ENCODE peak calls at places on chromosomes 3 and 15, in four cellular contexts. R is upper lobe of right lung, V is HFF-Myc, T is omental fat pad. I is an unnamed sample.

GRCh38 chr3:70840106-70840870 is 527.9 kb upstream of the MDFIC2 start:
- DNase-seq in R (no peak), V (no peak), T (no peak), I (no peak)

GRCh38 chr3:171177056-171177455 is 150.5 kb upstream of the SLC2A2 start:
- DNase-seq in R (no peak), V (no peak), T (no peak), I (no peak)

GRCh38 chr15:58401276-58401675 is 30.5 kb upstream of the LIPC start:
- DNase-seq in R (no peak), V (no peak), T (no peak), I (no peak)

GRCh38 chr3:157906627-157907026 is 199.6 kb downstream of the SHOX2 start:
- DNase-seq in R (no peak), V (peak), T (no peak), I (no peak)

GRCh38 chr3:56915969-56916586 is 114.3 kb upstream of the ARHGEF3 start:
- DNase-seq in R (no peak), V (no peak), T (no peak), I (no peak)

GRCh38 chr3:15794303-15794771 is 3.4 kb downstream of the ANKRD28 start:
- DNase-seq in R (no peak), V (peak), T (no peak), I (no peak)

GRCh38 chr3:128081226-128081625 is 29.0 kb downstream of the SEC61A1 start:
- DNase-seq in R (peak), V (no peak), T (no peak), I (no peak)

GRCh38 chr3:72082776-72083477 is 298.0 kb upstream of the PROK2 start:
- DNase-seq in R (no peak), V (no peak), T (no peak), I (no peak)

GRCh38 chr3:142983318-142983717 is 18.1 kb upstream of the U2SURP start:
- DNase-seq in R (no peak), V (no peak), T (no peak), I (no peak)

GRCh38 chr3:141262306-141262705 is 30.7 kb downstream of the PXYLP1 start:
- DNase-seq in R (no peak), V (no peak), T (no peak), I (no peak)

GRCh38 chr3:67463656-67464055 is 190.8 kb downstream of the SUCLG2 start:
- DNase-seq in R (no peak), V (no peak), T (no peak), I (no peak)

GRCh38 chr3:112926000-112926399 is 48.9 kb downstream of the CD200R1 start:
- DNase-seq in R (no peak), V (no peak), T (no peak), I (no peak)

DNA sequence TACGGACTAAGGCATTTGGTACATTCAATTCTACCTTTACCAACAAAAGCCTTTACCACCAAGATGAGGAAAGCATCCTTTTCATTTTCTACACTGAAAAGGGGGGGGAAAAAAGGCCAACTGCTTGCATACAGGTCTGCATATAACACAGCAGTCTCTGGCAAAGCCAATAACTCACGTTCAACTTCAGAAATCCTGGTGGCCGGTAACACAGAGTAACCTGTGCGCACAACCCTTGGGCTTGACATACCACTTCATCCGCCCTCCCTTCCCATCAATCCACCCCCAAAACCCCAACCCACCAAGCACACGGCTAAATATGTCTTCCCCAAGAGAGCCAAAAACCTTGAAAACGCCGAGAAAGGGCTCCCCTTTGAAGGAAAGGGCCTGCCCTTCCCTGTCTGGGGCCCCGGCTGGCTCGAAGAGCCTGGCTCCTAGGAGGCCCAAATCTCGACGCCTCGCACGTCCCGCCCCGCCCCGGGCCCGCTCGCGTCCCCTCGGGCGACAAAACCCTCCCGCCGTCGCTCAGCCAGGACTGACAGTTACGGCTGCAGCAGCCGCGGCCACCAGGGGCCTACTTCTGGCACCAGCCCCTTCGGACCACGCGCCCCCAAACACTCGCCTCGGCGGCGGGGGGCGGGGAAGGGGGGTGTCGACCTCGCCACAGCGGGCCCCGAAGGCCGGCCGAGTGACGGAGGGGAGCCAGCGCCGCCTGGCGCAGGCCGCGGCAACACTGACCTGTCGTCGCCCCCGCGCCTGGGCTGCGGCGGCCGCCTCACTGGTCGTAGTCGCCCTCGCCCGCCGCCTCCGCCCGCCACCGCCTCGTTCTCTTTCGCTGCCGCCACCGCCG is 848 bp downstream of the UBE3A start:
- DNase-seq in R (peak), V (no peak), T (no peak), I (no peak)
- TF ChIP-seq CTCF in R (peak), V (peak), T (no peak), I (peak)

DNA sequence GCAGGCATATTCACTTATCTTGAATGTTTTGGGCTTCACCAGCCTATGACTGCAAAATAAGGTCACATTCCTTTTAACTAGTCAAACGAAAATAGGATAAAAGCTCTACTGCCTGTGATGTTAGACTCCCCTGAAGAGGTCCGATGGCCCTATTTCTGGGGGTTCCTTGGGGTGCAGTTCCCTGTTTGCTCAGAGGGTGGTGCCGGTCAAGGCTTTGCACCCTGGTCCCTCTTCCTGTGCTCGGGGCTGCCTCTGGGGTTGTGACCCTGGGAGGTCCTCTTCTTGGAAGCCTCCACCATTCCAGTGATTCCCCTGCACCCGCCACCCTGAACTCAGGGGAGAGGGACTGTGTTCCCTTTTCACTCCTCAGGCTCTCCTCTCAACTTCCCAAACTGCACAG is 86.7 kb upstream of the ANKRD34C start:
- DNase-seq in R (no peak), V (no peak), T (no peak), I (no peak)
- TF ChIP-seq CTCF in R (no peak), V (peak), T (no peak), I (no peak)

DNA sequence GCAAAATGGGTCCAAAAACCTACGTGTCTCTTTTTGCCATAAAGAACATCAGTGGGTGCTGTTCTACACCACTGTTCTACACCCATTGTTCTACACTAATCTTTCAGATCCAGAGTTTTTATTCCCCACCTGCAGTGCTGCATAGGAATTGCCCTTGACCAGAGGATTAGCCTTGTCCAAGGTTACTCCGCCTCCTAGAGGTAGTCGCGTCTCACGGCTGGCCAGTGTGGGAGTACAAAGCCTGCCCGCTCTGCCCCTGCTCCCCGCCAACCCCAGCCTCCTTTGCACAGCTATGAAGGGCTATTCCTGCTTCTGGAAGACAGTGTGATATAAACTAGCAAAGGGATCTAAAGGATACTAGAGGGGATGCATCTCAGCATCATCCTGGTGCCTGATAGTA is 222.1 kb upstream of the LMCD1 start:
- DNase-seq in R (no peak), V (no peak), T (no peak), I (no peak)
- TF ChIP-seq CTCF in R (no peak), V (no peak), T (no peak), I (no peak)

GRCh38 chr3:47112997-47113396 is 50.9 kb downstream of the SETD2 start:
- DNase-seq in R (no peak), V (no peak), T (no peak), I (no peak)

GRCh38 chr3:47104259-47104658 is 59.7 kb downstream of the SETD2 start:
- DNase-seq in R (no peak), V (no peak), T (no peak), I (no peak)

GRCh38 chr3:47109393-47109792 is 54.5 kb downstream of the SETD2 start:
- DNase-seq in R (no peak), V (no peak), T (no peak), I (no peak)

GRCh38 chr3:47103619-47104018 is 60.3 kb downstream of the SETD2 start:
- DNase-seq in R (no peak), V (no peak), T (no peak), I (no peak)

GRCh38 chr3:47108546-47108945 is 55.4 kb downstream of the SETD2 start:
- DNase-seq in R (no peak), V (no peak), T (no peak), I (no peak)
- TF ChIP-seq CTCF in R (no peak), V (no peak), T (no peak), I (no peak)

GRCh38 chr3:169573129-169573528 is 90.4 kb downstream of the MECOM start:
- DNase-seq in R (no peak), V (no peak), T (no peak), I (no peak)
- TF ChIP-seq CTCF in R (no peak), V (no peak), T (no peak), I (no peak)

GRCh38 chr15:99017322-99017701 is 9.7 kb upstream of the PGPEP1L start:
- DNase-seq in R (no peak), V (no peak), T (no peak), I (no peak)

GRCh38 chr15:99015677-99016568 is 8.3 kb upstream of the PGPEP1L start:
- DNase-seq in R (peak), V (no peak), T (no peak), I (no peak)

GRCh38 chr15:99019558-99020540 is 12.3 kb upstream of the PGPEP1L start:
- DNase-seq in R (no peak), V (no peak), T (no peak), I (no peak)

GRCh38 chr15:99014803-99015676 is 7.4 kb upstream of the PGPEP1L start:
- DNase-seq in R (peak), V (no peak), T (peak), I (no peak)

DNA sequence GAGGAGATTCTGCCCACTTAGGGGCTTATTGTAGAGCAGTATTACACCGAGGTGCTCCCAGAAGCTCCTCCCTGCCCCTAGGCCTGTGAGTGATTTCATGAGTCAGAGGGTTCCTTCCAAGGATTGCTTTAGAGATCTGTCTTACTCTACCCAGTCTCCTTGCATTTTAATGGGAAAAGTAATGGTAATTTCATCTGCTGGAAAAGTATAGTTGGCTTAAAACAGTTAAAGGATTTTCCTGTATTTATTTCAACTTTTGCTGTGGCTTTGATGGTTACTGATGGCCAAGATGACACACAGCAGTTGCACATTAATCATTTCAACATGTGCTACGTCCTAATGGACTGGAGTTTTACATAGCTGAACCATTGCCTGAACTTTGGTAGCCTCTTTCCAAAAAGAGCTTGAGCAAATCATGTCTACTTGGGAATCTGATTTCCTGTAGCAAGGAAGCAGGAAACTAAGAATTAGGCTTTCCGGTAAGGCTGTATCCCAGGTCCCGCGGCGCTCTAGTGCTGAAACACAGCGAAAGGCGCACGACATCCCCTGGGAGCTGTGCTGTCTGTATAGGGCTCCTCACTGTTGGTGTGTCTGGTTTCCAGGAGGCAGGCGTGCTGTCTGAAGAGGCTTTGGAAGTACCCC is 9.2 kb upstream of the PGPEP1L start:
- DNase-seq in R (no peak), V (peak), T (no peak), I (no peak)
- TF ChIP-seq CTCF in R (no peak), V (no peak), T (no peak), I (no peak)

DNA sequence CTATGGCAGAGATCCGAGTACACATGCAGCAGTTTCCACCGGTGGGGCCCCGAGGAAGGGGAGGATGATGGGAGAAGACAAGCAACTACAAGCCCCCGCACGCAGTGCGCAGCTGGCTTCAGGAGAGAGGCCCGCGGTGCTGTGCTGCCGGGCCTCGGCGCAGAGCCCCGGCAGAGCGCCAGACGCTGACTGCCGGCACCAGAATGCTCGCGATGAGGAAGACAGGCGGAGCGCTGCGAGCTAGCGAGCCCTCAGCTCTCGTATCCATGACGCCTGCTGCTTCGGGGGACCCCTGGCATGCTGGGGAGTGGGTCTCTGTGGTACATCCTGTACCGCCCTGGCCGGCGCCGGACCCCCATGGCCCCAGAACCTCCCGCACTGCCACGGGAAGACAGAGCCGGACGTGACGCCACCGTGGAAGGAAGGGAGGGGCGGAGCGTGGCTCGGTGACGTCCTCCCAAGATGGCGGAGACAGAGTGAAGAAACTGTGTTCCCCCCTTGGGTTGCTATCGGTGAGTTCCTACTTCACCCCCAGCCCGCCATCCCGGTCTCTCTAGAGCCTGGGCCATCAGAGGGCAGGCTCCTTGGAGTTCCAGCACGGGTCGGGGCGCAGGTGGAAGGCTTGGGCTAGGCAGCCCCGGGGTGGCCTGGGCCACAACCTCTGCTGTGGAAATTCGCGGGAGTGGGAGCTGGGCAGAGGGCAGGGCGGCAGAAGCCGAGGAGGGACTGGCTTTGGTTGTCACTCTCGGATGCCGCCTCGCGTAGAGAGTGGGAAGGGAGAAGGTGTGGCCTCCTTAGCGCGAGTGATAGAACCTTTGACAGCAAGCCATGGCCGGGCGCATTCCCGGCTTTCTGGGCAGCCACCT is at the start of gene MYNN:
- DNase-seq in R (peak), V (peak), T (peak), I (no peak)
- TF ChIP-seq CTCF in R (peak), V (no peak), T (no peak), I (no peak)

I was measured in D721Med.